ENCODE peak calls at places on chromosomes 16 and 17, in nine cellular contexts. M is tibial artery; R is type B pancreatic cell; T is ovary; P is activated CD8-positive, alpha-beta T cell treated with anti-CD3 and anti-CD28 coated beads for 36 hours; G is CD4-positive, alpha-beta T cell; Y is fibroblast of mammary gland; H is esophagus squamous epithelium; I is neural progenitor cell. O is an unnamed sample.
A peak's percentile ranks its signal among the peaks of the same experiment; 100 is the strongest.

GRCh38 chr17:45225051-45225700 is 3.5 kb downstream of the FMNL1 start:
- DNase-seq in M (no peak), R (no peak), T (no peak), P (peak; percentile 67), G (no peak), Y (no peak), H (no peak), I (no peak), O (no peak)

GRCh38 chr17:54307326-54307725 is 484.6 kb downstream of the KIF2B start:
- DNase-seq in M (no peak), R (no peak), T (no peak), P (no peak), G (no peak), Y (peak; percentile 25), H (no peak), I (no peak), O (no peak)

GRCh38 chr17:64412944-64413381 is 22.3 kb upstream of the PECAM1 start:
- DNase-seq in M (no peak), R (no peak), T (no peak), P (no peak), G (no peak), Y (no peak), H (no peak), I (no peak), O (no peak)

GRCh38 chr17:76579281-76579680 is 6.4 kb downstream of the ST6GALNAC2 start:
- DNase-seq in M (no peak), R (no peak), T (no peak), P (no peak), G (no peak), Y (no peak), H (no peak), I (no peak), O (no peak)

GRCh38 chr16:12205378-12205777 is 228.8 kb downstream of the SNX29 start:
- DNase-seq in M (no peak), R (no peak), T (no peak), P (no peak), G (no peak), Y (no peak), H (no peak), I (no peak), O (no peak)

GRCh38 chr17:39096435-39097158 is 54.8 kb downstream of the PLXDC1 start:
- DNase-seq in M (no peak), R (no peak), T (peak; percentile 47), P (peak; percentile 54), G (peak; percentile 22), Y (no peak), H (no peak), I (no peak), O (no peak)

GRCh38 chr17:36592711-36593321 is 1.1 kb downstream of the DHRS11 start:
- DNase-seq in M (no peak), R (peak; percentile 56), T (no peak), P (no peak), G (no peak), Y (no peak), H (no peak), I (no peak), O (no peak)

GRCh38 chr17:78127888-78128615 is 503 bp downstream of the TMC6 start:
- DNase-seq in M (no peak), R (no peak), T (no peak), P (no peak), G (no peak), Y (no peak), H (no peak), I (peak; percentile 76), O (no peak)

GRCh38 chr16:1105888-1106620 is 10.0 kb upstream of the C1QTNF8 start:
- DNase-seq in M (peak; percentile 38), R (no peak), T (peak; percentile 88), P (peak; percentile 65), G (peak; percentile 30), Y (peak; percentile 33), H (no peak), I (peak; percentile 91), O (peak; percentile 68)

GRCh38 chr17:61366715-61367413 is 32.8 kb upstream of the TBX2 start:
- DNase-seq in M (no peak), R (no peak), T (no peak), P (no peak), G (no peak), Y (no peak), H (no peak), I (no peak), O (no peak)

GRCh38 chr16:47317465-47318240 is 143.2 kb downstream of the ITFG1 start:
- DNase-seq in M (no peak), R (no peak), T (no peak), P (no peak), G (no peak), Y (no peak), H (no peak), I (no peak), O (peak; percentile 18)

GRCh38 chr16:28309811-28310311 is 17.5 kb downstream of the SBK1 start:
- DNase-seq in M (no peak), R (no peak), T (no peak), P (peak; percentile 99), G (peak; percentile 84), Y (no peak), H (no peak), I (no peak), O (no peak)

GRCh38 chr17:74840989-74841666 is 18.6 kb downstream of the GRIN2C start:
- DNase-seq in M (peak; percentile 74), R (no peak), T (peak; percentile 62), P (no peak), G (no peak), Y (peak; percentile 40), H (no peak), I (peak; percentile 51), O (no peak)

GRCh38 chr17:74840500-74840899 is 19.2 kb downstream of the GRIN2C start:
- DNase-seq in M (no peak), R (no peak), T (no peak), P (no peak), G (no peak), Y (no peak), H (no peak), I (no peak), O (no peak)

GRCh38 chr17:74843352-74843627 is 16.4 kb downstream of the GRIN2C start:
- DNase-seq in M (no peak), R (no peak), T (no peak), P (no peak), G (no peak), Y (no peak), H (no peak), I (peak; percentile 15), O (no peak)

GRCh38 chr17:74842146-74842598 is 17.5 kb downstream of the GRIN2C start:
- DNase-seq in M (no peak), R (no peak), T (no peak), P (no peak), G (no peak), Y (peak; percentile 15), H (no peak), I (peak; percentile 29), O (no peak)

GRCh38 chr17:74842599-74843351 is 16.9 kb downstream of the GRIN2C start:
- DNase-seq in M (no peak), R (no peak), T (peak; percentile 83), P (peak; percentile 35), G (no peak), Y (peak; percentile 40), H (no peak), I (peak; percentile 89), O (peak; percentile 74)
- TF ChIP-seq CTCF in M (peak; percentile 48), R (peak; percentile 74), T (peak; percentile 41), P (peak; percentile 54), G (no peak), Y (peak; percentile 19), H (peak; percentile 62), I (peak; percentile 58), O (peak; percentile 41)

GRCh38 chr16:7405166-7405565 is 72.5 kb downstream of the RBFOX1 start:
- DNase-seq in M (no peak), R (no peak), T (peak; percentile 15), P (no peak), G (no peak), Y (no peak), H (no peak), I (peak; percentile 82), O (no peak)
- TF ChIP-seq CTCF in M (no peak), R (peak; percentile 62), T (no peak), P (no peak), G (no peak), Y (no peak), H (peak; percentile 76), I (peak; percentile 60), O (no peak)

GRCh38 chr16:22977294-22977697 is 163.3 kb downstream of the HS3ST2 start:
- DNase-seq in M (no peak), R (no peak), T (no peak), P (no peak), G (no peak), Y (peak; percentile 4), H (no peak), I (peak; percentile 54), O (no peak)
- TF ChIP-seq CTCF in M (peak; percentile 15), R (peak; percentile 56), T (no peak), P (no peak), G (no peak), Y (peak; percentile 22), H (peak; percentile 25), I (peak; percentile 50), O (peak; percentile 12)

GRCh38 chr17:80286638-80286960 is 25.9 kb downstream of the RNF213 start:
- DNase-seq in M (no peak), R (no peak), T (no peak), P (no peak), G (no peak), Y (no peak), H (no peak), I (no peak), O (no peak)

GRCh38 chr17:80285237-80285920 is 24.7 kb downstream of the RNF213 start:
- DNase-seq in M (no peak), R (no peak), T (no peak), P (no peak), G (no peak), Y (no peak), H (no peak), I (no peak), O (no peak)

GRCh38 chr17:80287038-80287437 is 26.4 kb downstream of the RNF213 start:
- DNase-seq in M (no peak), R (no peak), T (no peak), P (no peak), G (no peak), Y (no peak), H (no peak), I (no peak), O (no peak)

GRCh38 chr17:80283116-80283852 is 22.6 kb downstream of the RNF213 start:
- DNase-seq in M (no peak), R (no peak), T (no peak), P (no peak), G (no peak), Y (no peak), H (no peak), I (no peak), O (no peak)

GRCh38 chr17:80284631-80285030 is 24.0 kb downstream of the RNF213 start:
- DNase-seq in M (no peak), R (no peak), T (no peak), P (no peak), G (no peak), Y (no peak), H (no peak), I (peak; percentile 63), O (no peak)
- TF ChIP-seq CTCF in M (no peak), R (no peak), T (no peak), P (no peak), G (no peak), Y (peak; percentile 6), H (no peak), I (peak; percentile 46), O (no peak)

GRCh38 chr16:57863434-57864160 is 61.3 kb upstream of the KIFC3 start:
- DNase-seq in M (peak; percentile 65), R (no peak), T (peak; percentile 53), P (no peak), G (no peak), Y (peak; percentile 79), H (no peak), I (peak; percentile 70), O (no peak)
- TF ChIP-seq CTCF in M (peak; percentile 53), R (peak; percentile 58), T (peak; percentile 46), P (no peak), G (no peak), Y (peak; percentile 64), H (peak; percentile 61), I (peak; percentile 48), O (peak; percentile 43)